ENCODE peak calls at places on chromosomes 11 and 22, in seven cellular contexts. M is stomach, A is GM23338, Z is HL-60, F is breast epithelium, X is SK-N-MC, Y is Panc1. W is an unnamed sample.

GRCh38 chr22:24554316-24555159 is at the start of gene GUCD1:
- DNase-seq in Y (no peak), F (no peak), M (peak; percentile 31), Z (peak; percentile 68), A (peak; percentile 39), X (no peak), W (peak; percentile 52)

GRCh38 chr11:17328856-17329490 is 22.6 kb upstream of the NCR3LG1 start:
- DNase-seq in Y (no peak), F (no peak), X (no peak), Z (no peak), M (peak; percentile 46), A (peak; percentile 66), W (no peak)

GRCh38 chr22:19175026-19175601 is 3.4 kb downstream of the SLC25A1 start:
- DNase-seq in X (no peak), A (no peak), Y (no peak), M (no peak), Z (no peak), F (no peak), W (no peak)

GRCh38 chr11:67999704-68000103 is 4.2 kb downstream of the UNC93B1 start:
- DNase-seq in A (no peak), F (no peak), X (no peak), M (no peak), Y (no peak), Z (no peak), W (no peak)

GRCh38 chr22:23542933-23543332 is 37.2 kb downstream of the IGLL1 start:
- DNase-seq in M (no peak), A (no peak), X (no peak), Z (no peak), F (no peak), Y (no peak), W (no peak)

GRCh38 chr11:120384476-120384875 is 48.3 kb downstream of the ARHGEF12 start:
- DNase-seq in Y (no peak), X (peak; percentile 79), M (no peak), F (no peak), A (no peak), Z (no peak), W (no peak)

GRCh38 chr22:27197071-27197470 is 539.7 kb downstream of the MIAT start:
- DNase-seq in X (no peak), A (no peak), Z (no peak), Y (no peak), F (no peak), M (no peak), W (no peak)

GRCh38 chr11:114001416-114001815 is 26.5 kb downstream of the HTR3A start:
- DNase-seq in M (no peak), A (no peak), Y (no peak), X (no peak), Z (no peak), F (no peak), W (peak; percentile 9)

GRCh38 chr22:41260871-41261270 is 20.1 kb upstream of the CHADL start:
- DNase-seq in Z (no peak), A (no peak), X (no peak), M (no peak), F (no peak), Y (no peak), W (no peak)

GRCh38 chr11:111367411-111368284 is 11.4 kb downstream of the POU2AF1 start:
- DNase-seq in F (no peak), Z (no peak), Y (no peak), X (no peak), M (no peak), A (no peak), W (peak; percentile 38)

GRCh38 chr11:43547900-43548381 is 132.6 kb upstream of the HSD17B12 start:
- DNase-seq in M (peak; percentile 41), A (peak; percentile 72), F (no peak), Z (no peak), X (no peak), Y (no peak), W (no peak)

GRCh38 chr11:109424893-109425292 is 2.9 kb downstream of the C11orf87 start:
- DNase-seq in X (no peak), F (no peak), Z (peak; percentile 18), Y (no peak), A (peak; percentile 91), M (peak; percentile 33), W (no peak)

GRCh38 chr11:119461250-119461963 is 38.4 kb upstream of the THY1 start:
- DNase-seq in Z (no peak), A (peak; percentile 19), X (no peak), M (no peak), F (no peak), Y (no peak), W (no peak)

GRCh38 chr11:122441702-122442092 is 213.8 kb upstream of the UBASH3B start:
- DNase-seq in M (no peak), Z (no peak), F (no peak), Y (no peak), A (peak; percentile 36), X (no peak), W (no peak)

GRCh38 chr11:95229199-95230053 is 1.6 kb downstream of the SESN3 start:
- DNase-seq in F (no peak), Y (no peak), A (peak; percentile 28), X (no peak), M (no peak), Z (no peak), W (no peak)

GRCh38 chr11:66478823-66479740 is 1.2 kb upstream of the DPP3 start:
- DNase-seq in Z (no peak), X (no peak), F (peak; percentile 61), A (peak; percentile 71), Y (peak; percentile 45), M (peak; percentile 50), W (peak; percentile 55)

GRCh38 chr11:119415517-119415916 is 7.5 kb downstream of the THY1 start:
- DNase-seq in Z (no peak), A (no peak), M (no peak), X (no peak), Y (no peak), F (no peak), W (no peak)

GRCh38 chr11:115408036-115408911 is 95.9 kb downstream of the CADM1 start:
- DNase-seq in X (no peak), F (no peak), Z (no peak), M (no peak), Y (no peak), A (no peak), W (no peak)

GRCh38 chr11:71211631-71212030 is 40.7 kb downstream of the SHANK2 start:
- DNase-seq in X (no peak), A (no peak), Z (no peak), Y (no peak), F (no peak), M (no peak), W (no peak)

DNA sequence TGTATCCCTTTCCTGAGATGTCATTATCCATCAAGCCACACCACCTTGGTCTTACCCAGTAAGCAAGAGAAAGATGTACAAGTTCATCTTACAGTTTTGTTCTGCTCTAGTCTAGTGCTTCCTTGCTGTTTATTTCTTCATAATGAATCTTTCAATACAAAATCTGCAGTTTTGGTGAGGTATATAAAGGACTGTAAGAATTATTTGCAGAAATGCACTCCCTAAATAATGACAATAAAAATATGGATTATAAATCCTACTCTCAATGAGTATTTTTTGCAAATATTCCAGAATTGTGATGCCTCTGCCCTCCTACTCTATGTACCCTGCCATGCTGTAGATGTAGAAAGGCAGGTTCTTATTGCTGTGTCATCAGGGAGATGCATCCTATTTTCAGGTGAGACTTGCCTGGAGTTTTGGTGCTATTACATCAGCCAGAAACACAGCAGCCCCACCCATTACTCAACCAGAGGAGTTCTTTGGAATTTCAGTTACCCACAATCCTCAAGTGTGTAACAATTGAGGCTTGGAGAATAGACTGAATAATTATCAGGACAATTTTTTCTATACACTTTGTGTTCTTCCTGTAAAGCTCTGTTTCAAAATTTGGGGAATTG is at the start of gene OR10S1:
- DNase-seq in X (no peak), F (no peak), M (no peak), Z (no peak), Y (no peak), A (peak; percentile 2), W (no peak)
- TF ChIP-seq POLR2AphosphoS5 in X (no peak), F (no peak), M (no peak), Z (no peak), Y (no peak), A (no peak), W (no peak)

GRCh38 chr11:102006835-102007566 is 40.2 kb upstream of the CFAP300 start:
- DNase-seq in A (no peak), F (no peak), M (peak; percentile 70), Y (peak; percentile 5), Z (no peak), X (no peak), W (peak; percentile 25)
- H3K4me3 ChIP-seq in A (no peak overlapping the region), F (no peak overlapping the region), M (no peak overlapping the region), Y (no peak overlapping the region), Z (no peak overlapping the region), X (no peak overlapping the region), W (no peak overlapping the region)

DNA sequence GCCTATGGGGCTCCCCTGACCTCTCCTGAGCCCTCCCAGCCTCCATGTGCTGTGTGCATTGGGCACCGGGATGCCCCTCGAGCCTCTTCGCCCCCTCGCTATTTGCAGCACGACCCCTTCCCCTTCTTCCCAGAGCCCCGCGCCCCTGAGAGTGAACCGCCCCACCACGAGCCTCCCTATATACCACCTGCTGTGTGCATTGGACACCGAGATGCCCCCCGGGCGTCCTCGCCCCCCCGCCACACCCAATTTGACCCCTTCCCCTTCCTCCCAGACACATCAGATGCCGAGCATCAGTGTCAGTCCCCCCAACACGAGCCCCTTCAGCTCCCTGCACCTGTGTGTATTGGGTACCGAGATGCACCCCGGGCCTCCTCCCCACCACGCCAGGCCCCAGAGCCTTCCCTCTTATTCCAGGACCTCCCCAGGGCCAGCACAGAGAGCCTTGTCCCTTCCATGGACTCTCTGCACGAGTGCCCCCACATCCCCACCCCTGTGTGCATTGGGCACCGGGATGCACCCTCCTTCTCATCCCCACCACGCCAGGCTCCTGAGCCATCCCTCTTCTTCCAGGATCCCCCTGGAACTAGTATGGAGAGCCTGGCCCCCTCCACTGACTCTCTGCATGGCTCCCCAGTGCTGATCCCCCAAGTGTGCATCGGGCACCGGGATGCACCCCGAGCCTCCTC is 28.8 kb downstream of the TRIOBP start:
- DNase-seq in M (no peak), A (no peak), F (no peak), Y (no peak), X (no peak), Z (no peak), W (no peak)
- TF ChIP-seq POLR2AphosphoS5 in M (no peak), A (no peak), F (no peak), Y (no peak), X (no peak), Z (no peak), W (no peak)

GRCh38 chr22:48439560-48440135 is 1388.0 kb downstream of the BRD1 start:
- DNase-seq in M (no peak), Z (no peak), Y (no peak), A (no peak), X (no peak), F (no peak), W (no peak)

GRCh38 chr22:48440673-48441552 is 1386.8 kb downstream of the BRD1 start:
- DNase-seq in Y (no peak), F (no peak), Z (no peak), M (no peak), X (no peak), A (no peak), W (no peak)

GRCh38 chr22:48442663-48443062 is 1385.0 kb downstream of the BRD1 start:
- DNase-seq in M (no peak), F (no peak), Z (no peak), X (no peak), Y (no peak), A (no peak), W (no peak)

GRCh38 chr22:48440176-48440575 is 1387.5 kb downstream of the BRD1 start:
- DNase-seq in M (no peak), F (no peak), A (no peak), Z (no peak), X (no peak), Y (no peak), W (no peak)

DNA sequence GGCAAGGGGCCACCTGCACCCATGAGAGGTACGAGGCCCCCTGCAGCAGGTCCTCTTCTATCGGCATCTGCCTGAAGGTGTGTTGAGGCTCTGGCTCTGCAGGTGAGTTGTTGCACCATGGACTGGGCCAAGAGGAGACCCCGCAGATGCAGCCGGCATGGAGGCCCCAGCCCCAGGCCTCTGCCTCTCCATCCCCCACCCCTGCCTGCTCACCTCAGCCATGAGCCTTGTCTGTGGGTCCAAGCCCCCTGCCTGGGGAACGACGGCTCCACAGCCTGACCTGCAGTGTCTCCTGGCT is 1386.2 kb downstream of the BRD1 start:
- DNase-seq in A (no peak), Y (no peak), M (no peak), X (no peak), F (no peak), Z (no peak), W (no peak)
- H3K4me3 ChIP-seq in A (no peak overlapping the region), Y (no peak overlapping the region), M (no peak overlapping the region), X (no peak overlapping the region), F (no peak overlapping the region), Z (no peak overlapping the region), W (no peak overlapping the region)

W was measured in transverse colon.